ENCODE peak calls at places on chromosome 14, in ten cellular contexts. Y is cardiac muscle cell, T is brain microvascular endothelial cell, L is kidney epithelial cell, N is left ventricle myocardium inferior, O is tibial artery, X is endodermal cell, R is HepG2, F is H1, G is thoracic aorta. U is an unnamed sample.

GRCh38 chr14:92990456-92991430 is 67.8 kb downstream of the CHGA start:
- DNase-seq in Y (peak; percentile 22), T (no peak), L (no peak), N (peak; percentile 25), O (no peak), X (no peak), R (no peak), F (no peak), G (no peak), U (peak; percentile 20)

GRCh38 chr14:25833341-25834121 is 764.3 kb downstream of the NOVA1 start:
- DNase-seq in Y (peak; percentile 73), T (peak; percentile 7), L (no peak), N (no peak), O (no peak), X (peak; percentile 81), R (peak; percentile 46), F (no peak), G (no peak), U (peak; percentile 80)

GRCh38 chr14:74292061-74292460 is 10.7 kb downstream of the ABCD4 start:
- DNase-seq in Y (no peak), T (no peak), L (no peak), N (no peak), O (no peak), X (no peak), R (no peak), F (no peak), G (no peak), U (no peak)

GRCh38 chr14:105375635-105376057 is 22.7 kb upstream of the TEX22 start:
- DNase-seq in Y (no peak), T (peak; percentile 18), L (no peak), N (no peak), O (no peak), X (no peak), R (no peak), F (no peak), G (no peak), U (peak; percentile 9)

GRCh38 chr14:99052467-99052866 is 219.5 kb downstream of the BCL11B start:
- DNase-seq in Y (no peak), T (no peak), L (no peak), N (no peak), O (no peak), X (no peak), R (no peak), F (no peak), G (no peak), U (no peak)

GRCh38 chr14:64879635-64880381 is at the start of gene SPTB:
- DNase-seq in Y (peak; percentile 63), T (no peak), L (no peak), N (peak; percentile 76), O (no peak), X (peak; percentile 88), R (no peak), F (no peak), G (no peak), U (no peak)

GRCh38 chr14:93941293-93941910 is 14.3 kb downstream of the FAM181A start:
- DNase-seq in Y (no peak), T (peak; percentile 80), L (peak; percentile 82), N (no peak), O (no peak), X (no peak), R (no peak), F (no peak), G (peak; percentile 30), U (peak; percentile 85)

GRCh38 chr14:51651388-51652167 is at the start of gene FRMD6:
- DNase-seq in Y (peak; percentile 95), T (peak; percentile 90), L (no peak), N (peak; percentile 90), O (peak; percentile 83), X (peak; percentile 95), R (peak; percentile 68), F (peak; percentile 44), G (peak; percentile 54), U (peak; percentile 93)

GRCh38 chr14:72692678-72693077 is 201.2 kb downstream of the DPF3 start:
- DNase-seq in Y (peak; percentile 82), T (no peak), L (no peak), N (no peak), O (no peak), X (peak; percentile 86), R (no peak), F (peak; percentile 13), G (no peak), U (peak; percentile 15)

GRCh38 chr14:90303382-90303943 is 28.3 kb downstream of the NRDE2 start:
- DNase-seq in Y (no peak), T (no peak), L (no peak), N (no peak), O (no peak), X (no peak), R (peak; percentile 25), F (no peak), G (no peak), U (no peak)

GRCh38 chr14:50944647-50945413 is 547 bp upstream of the PYGL start:
- DNase-seq in Y (no peak), T (no peak), L (no peak), N (peak; percentile 52), O (peak; percentile 65), X (no peak), R (peak; percentile 94), F (no peak), G (peak; percentile 5), U (peak; percentile 48)

GRCh38 chr14:87483651-87484260 is 509.2 kb downstream of the GALC start:
- DNase-seq in Y (no peak), T (peak; percentile 1), L (peak; percentile 43), N (no peak), O (no peak), X (no peak), R (no peak), F (no peak), G (no peak), U (peak; percentile 4)

GRCh38 chr14:33499687-33500086 is 451.2 kb downstream of the EGLN3 start:
- DNase-seq in Y (no peak), T (no peak), L (no peak), N (no peak), O (no peak), X (no peak), R (no peak), F (no peak), G (no peak), U (peak; percentile 39)
- H3K4me3 ChIP-seq in Y (no peak overlapping the region), T (peak overlapping the region; percentile 24), L (no peak overlapping the region), N (peak overlapping the region; percentile 42), O (no peak overlapping the region), X (no peak overlapping the region), R (no peak overlapping the region), F (no peak overlapping the region), G (peak overlapping the region; percentile 25), U (peak overlapping the region; percentile 50)

GRCh38 chr14:79496701-79497100 is 714.6 kb downstream of the DIO2 start:
- DNase-seq in Y (no peak), T (peak; percentile 29), L (no peak), N (no peak), O (no peak), X (no peak), R (no peak), F (no peak), G (no peak), U (peak; percentile 43)

GRCh38 chr14:79502751-79503148 is 708.6 kb downstream of the DIO2 start:
- DNase-seq in Y (no peak), T (no peak), L (no peak), N (no peak), O (no peak), X (no peak), R (no peak), F (no peak), G (no peak), U (no peak)

GRCh38 chr14:79500489-79500888 is 710.8 kb downstream of the DIO2 start:
- DNase-seq in Y (no peak), T (no peak), L (no peak), N (no peak), O (no peak), X (no peak), R (no peak), F (no peak), G (no peak), U (no peak)

GRCh38 chr14:79502101-79502750 is 709.1 kb downstream of the DIO2 start:
- DNase-seq in Y (peak; percentile 12), T (no peak), L (no peak), N (no peak), O (no peak), X (peak; percentile 51), R (no peak), F (no peak), G (no peak), U (no peak)
- TF ChIP-seq CTCF in Y (no peak), T (peak; percentile 11), L (no peak), N (no peak), O (no peak), X (peak; percentile 67), R (no peak), F (no peak), G (no peak), U (no peak)

GRCh38 chr14:53882684-53883083 is 73.9 kb downstream of the BMP4 start:
- DNase-seq in Y (no peak), T (no peak), L (no peak), N (no peak), O (no peak), X (no peak), R (peak; percentile 81), F (no peak), G (no peak), U (no peak)

GRCh38 chr14:53881161-53881846 is 75.3 kb downstream of the BMP4 start:
- DNase-seq in Y (no peak), T (peak; percentile 35), L (peak; percentile 39), N (no peak), O (no peak), X (no peak), R (peak; percentile 86), F (no peak), G (no peak), U (peak; percentile 29)

GRCh38 chr14:53881921-53882320 is 74.7 kb downstream of the BMP4 start:
- DNase-seq in Y (no peak), T (no peak), L (no peak), N (no peak), O (no peak), X (no peak), R (no peak), F (no peak), G (no peak), U (no peak)

GRCh38 chr14:53885241-53885640 is 71.4 kb downstream of the BMP4 start:
- DNase-seq in Y (no peak), T (no peak), L (no peak), N (no peak), O (no peak), X (no peak), R (no peak), F (no peak), G (no peak), U (no peak)

GRCh38 chr14:53883739-53884138 is 72.9 kb downstream of the BMP4 start:
- DNase-seq in Y (no peak), T (no peak), L (no peak), N (no peak), O (no peak), X (no peak), R (no peak), F (no peak), G (no peak), U (no peak)
- H3K4me3 ChIP-seq in Y (no peak overlapping the region), T (no peak overlapping the region), L (no peak overlapping the region), N (no peak overlapping the region), O (no peak overlapping the region), X (no peak overlapping the region), R (no peak overlapping the region), F (no peak overlapping the region), G (no peak overlapping the region), U (no peak overlapping the region)

GRCh38 chr14:53792909-53793308 is 163.7 kb downstream of the BMP4 start:
- DNase-seq in Y (no peak), T (no peak), L (no peak), N (no peak), O (no peak), X (peak; percentile 62), R (no peak), F (peak; percentile 1), G (no peak), U (no peak)
- TF ChIP-seq CTCF in Y (no peak), T (no peak), L (no peak), N (no peak), O (no peak), X (peak; percentile 72), R (peak; percentile 38), F (peak; percentile 31), G (no peak), U (no peak)